ENCODE peak calls at places on chromosome 3, in eight cellular contexts. P is Calu3; H is left ventricle myocardium inferior; K is activated gamma-delta T cell treated with Interleukin-2 at 50 U/mL for 16 hours; Q is EL; M is left cardiac atrium; D is ovary; L is stimulated activated effector memory CD8-positive, alpha-beta T cell treated with anti-CD3 and anti-CD28 coated beads, Interleukin-12 subunit alpha, Interleukin-12 subunit beta, amount 100 ng/mL, for 72 hours. O is an unnamed sample.

GRCh38 chr3:133943639-133944131 is 48.0 kb upstream of the RAB6B start:
- DNase-seq in P (peak), H (no peak), K (no peak), Q (peak), M (no peak), D (peak), L (no peak), O (peak)

GRCh38 chr3:32856355-32856889 is 38.6 kb downstream of the TRIM71 start:
- DNase-seq in P (no peak), H (no peak), K (no peak), Q (peak), M (no peak), D (no peak), L (no peak), O (no peak)

GRCh38 chr3:64209866-64210609 is 15.2 kb downstream of the PRICKLE2 start:
- DNase-seq in P (no peak), H (peak), K (no peak), Q (no peak), M (peak), D (peak), L (no peak), O (no peak)

GRCh38 chr3:159904911-159905310 is 83.7 kb upstream of the IL12A start:
- DNase-seq in P (no peak), H (no peak), K (no peak), Q (peak), M (no peak), D (no peak), L (no peak), O (no peak)

GRCh38 chr3:123423806-123424205 is 25.1 kb downstream of the ADCY5 start:
- DNase-seq in P (no peak), H (no peak), K (no peak), Q (no peak), M (no peak), D (no peak), L (no peak), O (no peak)

GRCh38 chr3:50525987-50526386 is 22.6 kb upstream of the CACNA2D2 start:
- DNase-seq in P (peak), H (peak), K (peak), Q (peak), M (peak), D (no peak), L (peak), O (peak)

GRCh38 chr3:120909602-120909878 is 1.5 kb downstream of the STXBP5L start:
- DNase-seq in P (no peak), H (no peak), K (no peak), Q (no peak), M (no peak), D (peak), L (no peak), O (no peak)

GRCh38 chr3:177337548-177338331 is 140.5 kb upstream of the TBL1XR1 start:
- DNase-seq in P (no peak), H (no peak), K (peak), Q (peak), M (no peak), D (no peak), L (peak), O (no peak)

GRCh38 chr3:72872183-72872582 is 15.7 kb upstream of the GXYLT2 start:
- DNase-seq in P (no peak), H (no peak), K (no peak), Q (peak), M (no peak), D (no peak), L (no peak), O (no peak)

GRCh38 chr3:109532257-109533216 is 195.2 kb upstream of the DPPA4 start:
- DNase-seq in P (peak), H (no peak), K (peak), Q (peak), M (no peak), D (no peak), L (no peak), O (no peak)

GRCh38 chr3:188869628-188870027 is 302.1 kb upstream of the TPRG1 start:
- DNase-seq in P (no peak), H (no peak), K (no peak), Q (no peak), M (no peak), D (no peak), L (no peak), O (no peak)

GRCh38 chr3:17605032-17605431 is 137.4 kb downstream of the TBC1D5 start:
- DNase-seq in P (no peak), H (no peak), K (no peak), Q (peak), M (no peak), D (no peak), L (no peak), O (no peak)

GRCh38 chr3:72008226-72008996 is 223.5 kb upstream of the PROK2 start:
- DNase-seq in P (no peak), H (no peak), K (no peak), Q (peak), M (no peak), D (no peak), L (no peak), O (no peak)

GRCh38 chr3:7978104-7978457 is 523.5 kb upstream of the LMCD1 start:
- DNase-seq in P (no peak), H (peak), K (no peak), Q (no peak), M (peak), D (no peak), L (no peak), O (no peak)

GRCh38 chr3:140053011-140053702 is 118.2 kb downstream of the CLSTN2 start:
- DNase-seq in P (no peak), H (no peak), K (no peak), Q (no peak), M (no peak), D (no peak), L (no peak), O (no peak)

GRCh38 chr3:146517684-146518435 is 26.5 kb downstream of the PLSCR1 start:
- DNase-seq in P (no peak), H (no peak), K (no peak), Q (no peak), M (no peak), D (no peak), L (no peak), O (no peak)

GRCh38 chr3:112774293-112774926 is 72.3 kb downstream of the CD200R1L start:
- DNase-seq in P (peak), H (no peak), K (no peak), Q (peak), M (no peak), D (no peak), L (no peak), O (no peak)

GRCh38 chr3:188827593-188827992 is 344.2 kb upstream of the TPRG1 start:
- DNase-seq in P (no peak), H (no peak), K (no peak), Q (no peak), M (no peak), D (no peak), L (no peak), O (no peak)

GRCh38 chr3:49416867-49417266 is 4.6 kb downstream of the TCTA start:
- DNase-seq in P (no peak), H (no peak), K (no peak), Q (no peak), M (no peak), D (no peak), L (no peak), O (no peak)

GRCh38 chr3:120182613-120183524 is 88.6 kb upstream of the GSK3B start:
- DNase-seq in P (peak), H (no peak), K (no peak), Q (peak), M (no peak), D (no peak), L (no peak), O (no peak)

GRCh38 chr3:76310059-76310458 is 524.7 kb upstream of the ZNF717 start:
- DNase-seq in P (no peak), H (no peak), K (no peak), Q (no peak), M (no peak), D (no peak), L (no peak), O (no peak)

GRCh38 chr3:48155122-48155521 is 33.1 kb downstream of the CDC25A start:
- DNase-seq in P (peak), H (no peak), K (no peak), Q (peak), M (no peak), D (no peak), L (no peak), O (no peak)